ENCODE peak calls at places on chromosomes 7 and 10, in five cellular contexts. One of them, this sample, is unnamed.

GRCh38 chr10:88401671-88402347 is 181.3 kb downstream of the RNLS start:
- DNase-seq in BJ: no peak
- DNase-seq in mammary epithelial cell: peak
- DNase-seq in fibroblast of the aortic adventitia: peak
- DNase-seq in transverse colon: no peak
- DNase-seq in this sample: no peak

GRCh38 chr10:67612577-67613537 is 83.1 kb downstream of the CTNNA3 start:
- DNase-seq in fibroblast of the aortic adventitia: no peak
- DNase-seq in transverse colon: no peak
- DNase-seq in mammary epithelial cell: peak
- DNase-seq in BJ: peak
- DNase-seq in this sample: no peak

GRCh38 chr10:73889014-73889413 is 14.7 kb upstream of the CAMK2G start:
- DNase-seq in BJ: no peak
- DNase-seq in transverse colon: peak
- DNase-seq in fibroblast of the aortic adventitia: peak
- DNase-seq in mammary epithelial cell: peak
- DNase-seq in this sample: peak

GRCh38 chr10:132363376-132363775 is 31.4 kb downstream of the LRRC27 start:
- DNase-seq in fibroblast of the aortic adventitia: no peak
- DNase-seq in BJ: no peak
- DNase-seq in transverse colon: no peak
- DNase-seq in mammary epithelial cell: no peak
- DNase-seq in this sample: no peak

GRCh38 chr10:132617781-132618052 is 80.1 kb downstream of the INPP5A start:
- DNase-seq in mammary epithelial cell: no peak
- DNase-seq in BJ: no peak
- DNase-seq in transverse colon: no peak
- DNase-seq in fibroblast of the aortic adventitia: no peak
- DNase-seq in this sample: no peak

GRCh38 chr10:16440396-16441105 is 3.7 kb downstream of the PTER start:
- DNase-seq in transverse colon: no peak
- DNase-seq in fibroblast of the aortic adventitia: no peak
- DNase-seq in mammary epithelial cell: peak
- DNase-seq in BJ: no peak
- DNase-seq in this sample: peak

GRCh38 chr7:112877671-112878460 is 87.7 kb upstream of the TMEM168 start:
- DNase-seq in transverse colon: no peak
- DNase-seq in fibroblast of the aortic adventitia: peak
- DNase-seq in BJ: no peak
- DNase-seq in mammary epithelial cell: no peak
- DNase-seq in this sample: no peak

GRCh38 chr10:34713875-34714274 is 101.2 kb downstream of the PARD3 start:
- DNase-seq in transverse colon: no peak
- DNase-seq in fibroblast of the aortic adventitia: peak
- DNase-seq in mammary epithelial cell: peak
- DNase-seq in BJ: no peak
- DNase-seq in this sample: no peak

GRCh38 chr10:47028466-47028865 is 117.2 kb downstream of the PTPN20 start:
- DNase-seq in fibroblast of the aortic adventitia: no peak
- DNase-seq in mammary epithelial cell: no peak
- DNase-seq in transverse colon: no peak
- DNase-seq in BJ: no peak
- DNase-seq in this sample: no peak

GRCh38 chr10:110919349-110919931 is at the start of gene SHOC2:
- DNase-seq in transverse colon: peak
- DNase-seq in BJ: no peak
- DNase-seq in mammary epithelial cell: no peak
- DNase-seq in fibroblast of the aortic adventitia: no peak
- DNase-seq in this sample: peak

GRCh38 chr7:64879097-64879730 is 23.9 kb upstream of the ZNF273 start:
- DNase-seq in BJ: no peak
- DNase-seq in fibroblast of the aortic adventitia: no peak
- DNase-seq in transverse colon: no peak
- DNase-seq in mammary epithelial cell: no peak
- DNase-seq in this sample: no peak

GRCh38 chr10:34764347-34764991 is 50.6 kb downstream of the PARD3 start:
- DNase-seq in mammary epithelial cell: no peak
- DNase-seq in fibroblast of the aortic adventitia: no peak
- DNase-seq in transverse colon: no peak
- DNase-seq in BJ: no peak
- DNase-seq in this sample: no peak

GRCh38 chr7:16492513-16493062 is 27.1 kb upstream of the SOSTDC1 start:
- DNase-seq in BJ: no peak
- DNase-seq in transverse colon: no peak
- DNase-seq in fibroblast of the aortic adventitia: peak
- DNase-seq in mammary epithelial cell: peak
- DNase-seq in this sample: peak

GRCh38 chr10:62459072-62459471 is 84.9 kb downstream of the ZNF365 start:
- DNase-seq in BJ: peak
- DNase-seq in transverse colon: no peak
- DNase-seq in fibroblast of the aortic adventitia: peak
- DNase-seq in mammary epithelial cell: no peak
- DNase-seq in this sample: peak

GRCh38 chr7:118573065-118573464 is 348.6 kb downstream of the ANKRD7 start:
- DNase-seq in transverse colon: no peak
- DNase-seq in fibroblast of the aortic adventitia: no peak
- DNase-seq in mammary epithelial cell: peak
- DNase-seq in BJ: no peak
- DNase-seq in this sample: no peak

GRCh38 chr10:91798736-91799579 is 732 bp downstream of the TNKS2 start:
- DNase-seq in BJ: peak
- DNase-seq in fibroblast of the aortic adventitia: peak
- DNase-seq in mammary epithelial cell: peak
- DNase-seq in transverse colon: peak
- DNase-seq in this sample: peak

GRCh38 chr10:75261813-75262725 is 26.3 kb upstream of the COMTD1 start:
- DNase-seq in mammary epithelial cell: no peak
- DNase-seq in transverse colon: no peak
- DNase-seq in BJ: peak
- DNase-seq in fibroblast of the aortic adventitia: no peak
- DNase-seq in this sample: peak

GRCh38 chr10:97179311-97179710 is 6.4 kb downstream of the SLIT1 start:
- DNase-seq in transverse colon: no peak
- DNase-seq in fibroblast of the aortic adventitia: no peak
- DNase-seq in mammary epithelial cell: no peak
- DNase-seq in BJ: no peak
- DNase-seq in this sample: no peak

GRCh38 chr7:66043681-66044497 is 31.7 kb upstream of the ASL start:
- DNase-seq in transverse colon: peak
- DNase-seq in fibroblast of the aortic adventitia: peak
- DNase-seq in BJ: no peak
- DNase-seq in mammary epithelial cell: no peak
- DNase-seq in this sample: peak

GRCh38 chr7:114412548-114412947 is 2.1 kb upstream of the FOXP2 start:
- DNase-seq in BJ: no peak
- DNase-seq in transverse colon: no peak
- DNase-seq in mammary epithelial cell: no peak
- DNase-seq in fibroblast of the aortic adventitia: no peak
- DNase-seq in this sample: no peak

GRCh38 chr10:55500931-55501559 is 700.0 kb upstream of the PCDH15 start:
- DNase-seq in mammary epithelial cell: peak
- DNase-seq in BJ: no peak
- DNase-seq in fibroblast of the aortic adventitia: no peak
- DNase-seq in transverse colon: no peak
- DNase-seq in this sample: peak

GRCh38 chr10:113517165-113517892 is 35.5 kb upstream of the HABP2 start:
- DNase-seq in transverse colon: no peak
- DNase-seq in mammary epithelial cell: no peak
- DNase-seq in BJ: no peak
- DNase-seq in fibroblast of the aortic adventitia: no peak
- DNase-seq in this sample: no peak

GRCh38 chr7:131011437-131011752 is 277.4 kb upstream of the KLF14 start:
- DNase-seq in mammary epithelial cell: no peak
- DNase-seq in transverse colon: no peak
- DNase-seq in BJ: no peak
- DNase-seq in fibroblast of the aortic adventitia: no peak
- DNase-seq in this sample: no peak

GRCh38 chr7:5693529-5693928 is 87.9 kb downstream of the RNF216 start:
- DNase-seq in BJ: no peak
- DNase-seq in mammary epithelial cell: peak
- DNase-seq in transverse colon: no peak
- DNase-seq in fibroblast of the aortic adventitia: peak
- DNase-seq in this sample: no peak

GRCh38 chr10:95287281-95287680 is 3.5 kb downstream of the PDLIM1 start:
- DNase-seq in fibroblast of the aortic adventitia: no peak
- DNase-seq in mammary epithelial cell: no peak
- DNase-seq in transverse colon: no peak
- DNase-seq in BJ: no peak
- DNase-seq in this sample: no peak

GRCh38 chr7:78301361-78301760 is 502.8 kb downstream of the PHTF2 start:
- DNase-seq in mammary epithelial cell: no peak
- DNase-seq in transverse colon: no peak
- DNase-seq in BJ: peak
- DNase-seq in fibroblast of the aortic adventitia: peak
- DNase-seq in this sample: no peak

GRCh38 chr10:110221721-110222261 is 14.4 kb downstream of the MXI1 start:
- DNase-seq in fibroblast of the aortic adventitia: peak
- DNase-seq in mammary epithelial cell: peak
- DNase-seq in BJ: peak
- DNase-seq in transverse colon: peak
- DNase-seq in this sample: peak

GRCh38 chr7:51288896-51289607 is 27.6 kb downstream of the COBL start:
- DNase-seq in fibroblast of the aortic adventitia: no peak
- DNase-seq in transverse colon: peak
- DNase-seq in mammary epithelial cell: no peak
- DNase-seq in BJ: no peak
- DNase-seq in this sample: no peak

GRCh38 chr7:33667261-33667660 is 238.1 kb upstream of the BMPER start:
- DNase-seq in BJ: no peak
- DNase-seq in transverse colon: no peak
- DNase-seq in mammary epithelial cell: peak
- DNase-seq in fibroblast of the aortic adventitia: peak
- DNase-seq in this sample: no peak

GRCh38 chr7:29255839-29256782 is 61.5 kb downstream of the CHN2 start:
- DNase-seq in BJ: no peak
- DNase-seq in mammary epithelial cell: peak
- DNase-seq in fibroblast of the aortic adventitia: peak
- DNase-seq in transverse colon: no peak
- DNase-seq in this sample: peak

GRCh38 chr10:50522908-50523307 is 100.8 kb downstream of the SGMS1 start:
- DNase-seq in mammary epithelial cell: no peak
- DNase-seq in transverse colon: no peak
- DNase-seq in BJ: no peak
- DNase-seq in fibroblast of the aortic adventitia: no peak
- DNase-seq in this sample: no peak

GRCh38 chr10:88879754-88880286 is at the start of gene STAMBPL1:
- DNase-seq in fibroblast of the aortic adventitia: no peak
- DNase-seq in BJ: no peak
- DNase-seq in transverse colon: peak
- DNase-seq in mammary epithelial cell: no peak
- DNase-seq in this sample: peak

GRCh38 chr7:106064836-106065559 is 47.1 kb downstream of the SYPL1 start:
- DNase-seq in mammary epithelial cell: peak
- DNase-seq in fibroblast of the aortic adventitia: peak
- DNase-seq in transverse colon: peak
- DNase-seq in BJ: peak
- DNase-seq in this sample: peak

GRCh38 chr7:95549818-95550529 is 46.3 kb downstream of the PDK4 start:
- DNase-seq in mammary epithelial cell: peak
- DNase-seq in fibroblast of the aortic adventitia: peak
- DNase-seq in BJ: peak
- DNase-seq in transverse colon: peak
- DNase-seq in this sample: peak

GRCh38 chr10:99292159-99292558 is 37.0 kb upstream of the CNNM1 start:
- DNase-seq in transverse colon: no peak
- DNase-seq in BJ: peak
- DNase-seq in mammary epithelial cell: peak
- DNase-seq in fibroblast of the aortic adventitia: no peak
- DNase-seq in this sample: peak

GRCh38 chr7:43658718-43659548 is 70.4 kb downstream of the COA1 start:
- DNase-seq in transverse colon: no peak
- DNase-seq in mammary epithelial cell: peak
- DNase-seq in fibroblast of the aortic adventitia: peak
- DNase-seq in BJ: peak
- DNase-seq in this sample: no peak

GRCh38 chr7:129489491-129489890 is 12.8 kb upstream of the SMKR1 start:
- DNase-seq in mammary epithelial cell: no peak
- DNase-seq in transverse colon: no peak
- DNase-seq in fibroblast of the aortic adventitia: peak
- DNase-seq in BJ: peak
- DNase-seq in this sample: no peak

DNA sequence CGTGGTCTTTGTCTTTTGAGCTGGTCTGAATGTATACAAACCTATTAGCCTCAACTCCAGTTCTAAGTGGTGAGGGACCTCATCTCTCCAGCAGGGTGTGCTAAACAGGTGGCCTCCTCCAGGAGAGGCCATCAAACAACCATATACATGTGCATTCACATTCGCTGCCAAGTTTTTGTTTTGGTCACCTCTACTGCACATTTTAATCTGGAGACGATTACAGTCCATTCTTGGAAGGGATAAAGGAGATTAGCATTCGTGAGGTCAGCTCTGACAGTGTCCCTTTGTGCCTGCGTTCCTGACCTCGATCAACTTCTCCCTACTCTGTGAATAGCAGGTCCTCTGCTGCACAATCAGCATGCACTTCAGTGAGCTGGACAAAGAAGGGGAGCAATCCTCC is 60.8 kb downstream of the RHOBTB1 start:
- DNase-seq in fibroblast of the aortic adventitia: peak
- DNase-seq in transverse colon: peak
- DNase-seq in BJ: no peak
- DNase-seq in mammary epithelial cell: peak
- DNase-seq in this sample: peak
- TF ChIP-seq CTCF in fibroblast of the aortic adventitia: peak
- TF ChIP-seq CTCF in transverse colon: peak
- TF ChIP-seq CTCF in BJ: peak
- TF ChIP-seq CTCF in mammary epithelial cell: peak
- TF ChIP-seq CTCF in this sample: peak

DNA sequence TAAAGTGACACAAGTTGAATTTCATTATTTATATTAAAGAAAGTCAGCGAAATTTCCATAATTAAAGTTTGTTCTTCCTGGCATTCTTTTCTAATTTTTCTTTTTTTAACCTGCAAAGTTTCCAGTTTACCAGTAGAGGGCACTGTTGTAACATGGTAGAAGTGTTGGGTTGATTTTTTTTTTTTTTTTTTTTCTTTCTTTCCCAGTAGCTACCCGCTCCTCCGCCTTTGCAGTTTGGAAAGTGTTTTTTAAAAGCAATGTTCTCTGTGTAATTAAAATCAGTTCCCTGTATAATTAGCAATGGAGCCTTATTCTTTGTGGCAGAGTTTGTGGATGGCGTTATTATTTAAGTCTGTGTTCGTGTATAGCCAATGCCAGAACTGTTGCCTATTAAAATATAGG is 53.7 kb downstream of the TAF3 start:
- DNase-seq in transverse colon: no peak
- DNase-seq in fibroblast of the aortic adventitia: peak
- DNase-seq in BJ: no peak
- DNase-seq in mammary epithelial cell: peak
- DNase-seq in this sample: peak
- TF ChIP-seq CTCF in transverse colon: peak
- TF ChIP-seq CTCF in fibroblast of the aortic adventitia: peak
- TF ChIP-seq CTCF in BJ: peak
- TF ChIP-seq CTCF in mammary epithelial cell: peak
- TF ChIP-seq CTCF in this sample: peak

GRCh38 chr7:158228986-158229385 is 358.6 kb downstream of the PTPRN2 start:
- DNase-seq in transverse colon: no peak
- DNase-seq in mammary epithelial cell: no peak
- DNase-seq in fibroblast of the aortic adventitia: no peak
- DNase-seq in BJ: no peak
- DNase-seq in this sample: no peak
- TF ChIP-seq CTCF in transverse colon: no peak
- TF ChIP-seq CTCF in mammary epithelial cell: no peak
- TF ChIP-seq CTCF in fibroblast of the aortic adventitia: no peak
- TF ChIP-seq CTCF in BJ: no peak
- TF ChIP-seq CTCF in this sample: peak

GRCh38 chr10:71395621-71396020 is 1.1 kb upstream of the CDH23 start:
- DNase-seq in mammary epithelial cell: no peak
- DNase-seq in BJ: no peak
- DNase-seq in fibroblast of the aortic adventitia: no peak
- DNase-seq in transverse colon: no peak
- DNase-seq in this sample: no peak
- TF ChIP-seq CTCF in mammary epithelial cell: no peak
- TF ChIP-seq CTCF in BJ: no peak
- TF ChIP-seq CTCF in fibroblast of the aortic adventitia: no peak
- TF ChIP-seq CTCF in transverse colon: no peak
- TF ChIP-seq CTCF in this sample: no peak

This sample was measured in hepatocyte.